ENCODE peak calls at places on chromosomes 13 and 19, in six cellular contexts. G is ovary, E is amygdala, P is AG08396, C is heart right ventricle, R is activated gamma-delta T cell treated with Interleukin-2 at 50 U/mL for 16 hours. Q is an unnamed sample.

GRCh38 chr13:70394149-70394548 is 285.9 kb upstream of the KLHL1 start:
- DNase-seq in G (no peak), E (no peak), P (no peak), C (no peak), R (no peak), Q (no peak)

GRCh38 chr19:17967258-17968051 is 548 bp downstream of the KCNN1 start:
- DNase-seq in G (no peak), E (no peak), P (no peak), C (no peak), R (no peak), Q (no peak)

GRCh38 chr13:45321230-45321629 is 19.8 kb downstream of the TPT1 start:
- DNase-seq in G (no peak), E (no peak), P (no peak), C (no peak), R (no peak), Q (no peak)

GRCh38 chr13:34044660-34045080 is 226.7 kb downstream of the RFC3 start:
- DNase-seq in G (no peak), E (no peak), P (peak), C (no peak), R (no peak), Q (no peak)

GRCh38 chr13:33251131-33251629 is 34.4 kb downstream of the STARD13 start:
- DNase-seq in G (no peak), E (no peak), P (peak), C (no peak), R (no peak), Q (peak)

GRCh38 chr19:32522967-32523366 is 58.0 kb upstream of the PDCD5 start:
- DNase-seq in G (no peak), E (no peak), P (no peak), C (no peak), R (no peak), Q (no peak)

GRCh38 chr19:43316591-43317319 is 36.7 kb upstream of the CD177 start:
- DNase-seq in G (no peak), E (peak), P (peak), C (no peak), R (no peak), Q (no peak)

GRCh38 chr19:1754651-1755466 is 1.6 kb downstream of the ONECUT3 start:
- DNase-seq in G (no peak), E (no peak), P (no peak), C (no peak), R (no peak), Q (no peak)

GRCh38 chr13:45362939-45363338 is 22.0 kb upstream of the TPT1 start:
- DNase-seq in G (no peak), E (no peak), P (no peak), C (no peak), R (no peak), Q (no peak)

GRCh38 chr19:3275583-3276340 is 51.3 kb downstream of the CELF5 start:
- DNase-seq in G (peak), E (peak), P (peak), C (peak), R (peak), Q (peak)

GRCh38 chr13:39616087-39616694 is 13.2 kb upstream of the LHFPL6 start:
- DNase-seq in G (no peak), E (peak), P (peak), C (no peak), R (peak), Q (peak)

Q was measured in left cardiac atrium.